ENCODE peak calls at places on chromosomes 16 and 17, in four cellular contexts. U is heart left ventricle, X is uterus, H is tibial nerve. C is an unnamed sample.

GRCh38 chr17:82687375-82687861 is 11.1 kb downstream of the RAB40B start:
- DNase-seq in U (no peak), H (no peak), X (no peak), C (no peak)

GRCh38 chr17:38352245-38353083 is 820 bp downstream of the SOCS7 start:
- DNase-seq in U (peak), H (no peak), X (peak), C (no peak)

GRCh38 chr16:51538707-51539604 is 387.9 kb upstream of the SALL1 start:
- DNase-seq in U (no peak), H (no peak), X (no peak), C (peak)

GRCh38 chr16:10849736-10850477 is 27.1 kb upstream of the CIITA start:
- DNase-seq in X (no peak), U (no peak), H (no peak), C (no peak)

GRCh38 chr16:54318941-54319340 is 32.4 kb upstream of the IRX3 start:
- DNase-seq in X (no peak), H (no peak), U (no peak), C (no peak)

GRCh38 chr16:58292886-58293285 is 1.9 kb downstream of the PRSS54 start:
- DNase-seq in X (no peak), H (no peak), U (no peak), C (no peak)

GRCh38 chr17:38562903-38563302 is 42.8 kb downstream of the SRCIN1 start:
- DNase-seq in H (no peak), X (no peak), U (no peak), C (no peak)

GRCh38 chr16:50591800-50592771 is 43.9 kb downstream of the NKD1 start:
- DNase-seq in U (peak), H (no peak), X (no peak), C (no peak)

GRCh38 chr16:86809458-86809955 is 231.2 kb downstream of the FOXL1 start:
- DNase-seq in H (no peak), U (no peak), X (no peak), C (peak)

GRCh38 chr16:51577621-51578303 is 426.7 kb upstream of the SALL1 start:
- DNase-seq in H (no peak), U (no peak), X (no peak), C (no peak)

GRCh38 chr17:1399366-1399678 is 700 bp downstream of the YWHAE start:
- DNase-seq in X (no peak), U (no peak), H (peak), C (no peak)

GRCh38 chr16:47492428-47493357 is 31.6 kb downstream of the PHKB start:
- DNase-seq in H (peak), X (peak), U (peak), C (no peak)

GRCh38 chr17:80888276-80889160 is 103.1 kb upstream of the CHMP6 start:
- DNase-seq in H (no peak), U (no peak), X (no peak), C (no peak)

GRCh38 chr16:21953541-21953902 is 361 bp downstream of the UQCRC2 start:
- DNase-seq in X (no peak), H (no peak), U (no peak), C (no peak)

GRCh38 chr16:53069772-53070171 is 15.0 kb downstream of the CHD9 start:
- DNase-seq in H (no peak), X (no peak), U (no peak), C (no peak)

GRCh38 chr16:84839956-84840355 is 20.2 kb downstream of the CRISPLD2 start:
- DNase-seq in H (no peak), X (no peak), U (no peak), C (no peak)

GRCh38 chr17:60249517-60249826 is 99.7 kb downstream of the CA4 start:
- DNase-seq in H (no peak), U (no peak), X (no peak), C (no peak)

DNA sequence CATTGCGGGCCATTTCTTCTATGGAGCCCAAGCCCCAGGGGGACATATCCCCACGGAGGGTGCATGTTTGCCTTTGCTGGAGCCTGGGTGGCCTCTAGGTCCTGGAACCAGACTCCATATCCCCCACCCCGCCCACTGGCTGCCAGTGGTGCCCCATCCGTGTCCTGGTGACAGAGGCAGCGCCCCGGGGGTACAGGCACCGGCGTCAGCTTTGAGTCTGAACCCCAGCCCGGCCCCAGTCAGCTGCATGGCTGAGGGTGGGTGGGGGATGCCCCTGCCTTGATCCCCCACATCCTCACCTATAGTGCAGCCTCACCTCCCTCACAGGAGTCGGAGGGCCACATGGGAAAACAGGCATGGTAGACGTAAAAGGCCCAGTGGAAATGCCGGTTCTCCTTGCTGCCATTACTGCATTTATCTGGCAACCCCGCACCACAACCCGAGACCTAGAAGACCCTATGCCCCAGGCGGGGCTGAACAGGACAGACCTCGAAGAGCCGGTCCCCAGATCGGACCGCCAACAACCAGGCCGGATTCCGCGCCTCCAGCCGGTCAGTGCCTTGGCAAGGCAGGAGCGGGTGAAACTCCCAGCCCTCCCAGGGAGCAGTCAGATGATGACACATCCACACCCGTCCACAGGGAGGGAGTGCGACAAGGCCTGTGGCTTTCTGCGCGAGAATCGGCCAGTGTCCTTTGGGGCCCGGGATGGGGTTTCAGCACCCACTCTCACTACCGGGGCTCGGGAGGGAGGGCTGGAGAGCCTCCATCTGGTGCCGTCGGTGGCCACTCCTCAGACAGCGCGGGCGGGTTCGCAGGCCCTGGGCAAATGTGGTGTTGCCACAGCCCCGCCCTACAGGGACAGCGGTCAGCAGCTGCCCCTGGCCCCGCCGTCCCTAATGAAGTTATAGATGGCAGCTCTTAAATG is 11.9 kb upstream of the SSTR5 start:
- DNase-seq in U (no peak), H (no peak), X (no peak), C (no peak)
- TF ChIP-seq CTCF in U (no peak), H (no peak), X (no peak), C (no peak)

GRCh38 chr16:15641753-15642556 is 999 bp downstream of the MARF1 start:
- DNase-seq in H (no peak), X (no peak), U (no peak), C (no peak)

GRCh38 chr16:15636392-15636873 is 6.5 kb downstream of the MARF1 start:
- DNase-seq in U (no peak), X (no peak), H (no peak), C (no peak)

GRCh38 chr16:15635926-15636325 is 7.0 kb downstream of the MARF1 start:
- DNase-seq in X (no peak), U (no peak), H (no peak), C (no peak)

GRCh38 chr16:15640966-15641365 is 2.0 kb downstream of the MARF1 start:
- DNase-seq in U (no peak), H (no peak), X (no peak), C (no peak)

DNA sequence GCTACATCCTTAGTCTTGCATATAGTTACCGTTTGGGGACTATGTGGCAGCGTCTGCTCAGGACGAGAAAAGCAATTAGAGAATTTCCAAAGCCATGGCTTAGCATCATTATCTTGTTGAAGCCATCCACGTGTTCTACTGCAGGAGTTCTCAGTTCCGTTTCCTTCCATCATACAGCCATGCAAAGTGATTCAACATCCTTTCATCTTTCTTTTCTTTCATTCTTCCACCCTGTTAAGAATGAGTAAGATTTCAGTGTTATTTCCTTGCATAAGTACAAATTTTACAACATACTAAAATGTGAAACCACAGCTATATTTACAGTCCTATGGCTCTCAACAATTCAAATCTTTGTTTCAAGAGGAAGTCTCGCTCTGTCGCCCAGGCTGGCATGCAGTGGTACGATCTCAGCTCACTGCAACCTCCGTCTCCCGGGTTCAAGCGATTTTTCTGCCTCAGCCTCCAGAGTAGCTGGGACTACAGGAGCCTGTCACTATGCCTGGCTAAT is 3.8 kb downstream of the MARF1 start:
- DNase-seq in U (no peak), H (no peak), X (no peak), C (no peak)
- H3K4me3 ChIP-seq in U (no peak), H (no peak), X (no peak), C (no peak)

GRCh38 chr16:30609928-30610839 is at the start of gene ZNF689:
- DNase-seq in X (peak), U (peak), H (peak), C (peak)
- TF ChIP-seq CTCF in X (no peak), U (no peak), H (no peak), C (no peak)

GRCh38 chr17:57599271-57600045 is 145.6 kb downstream of the CCDC182 start:
- DNase-seq in U (no peak), H (no peak), X (no peak), C (no peak)
- H3K4me3 ChIP-seq in U (no peak), H (no peak), X (no peak), C (no peak)

DNA sequence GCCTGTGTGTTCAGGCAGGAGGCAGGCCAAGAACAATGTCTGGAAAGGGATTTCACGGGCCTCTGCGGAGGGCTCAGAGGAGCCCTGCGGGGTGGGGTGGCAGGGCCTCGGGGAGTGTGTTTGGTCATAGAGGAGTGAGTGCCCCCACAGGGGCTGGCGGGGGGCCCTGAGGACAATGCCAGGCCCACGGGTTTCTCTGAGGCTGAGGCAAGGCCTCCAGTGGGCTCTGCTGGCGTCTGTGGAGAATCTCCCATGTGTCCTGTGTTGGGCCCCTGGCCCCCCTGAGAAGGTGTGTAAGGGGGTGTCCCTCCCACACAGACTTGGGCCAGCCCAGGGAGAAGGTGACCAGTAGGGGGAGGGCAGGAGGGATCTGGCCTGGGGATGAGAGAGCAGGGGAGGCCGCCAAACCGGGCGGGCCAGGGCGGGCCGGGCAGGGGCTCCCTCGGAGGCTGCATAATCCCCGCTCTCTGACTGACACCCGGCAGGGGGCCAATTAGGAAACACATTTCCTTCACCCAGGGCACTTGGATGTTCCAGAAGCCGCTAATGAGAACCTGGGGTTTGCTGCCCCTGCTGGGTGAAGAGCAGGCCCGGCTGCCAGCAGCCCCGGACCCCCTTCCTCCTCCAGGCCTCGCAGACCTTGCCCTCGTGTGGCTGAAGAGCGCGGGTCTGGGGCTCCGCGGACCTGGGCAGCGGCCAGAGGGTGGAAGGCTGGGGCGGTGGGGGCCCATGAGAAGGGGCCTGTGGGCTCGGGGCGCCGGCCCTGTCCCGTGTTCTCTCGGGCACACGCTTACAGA is 204.2 kb downstream of the NTN1 start:
- DNase-seq in X (no peak), H (no peak), U (no peak), C (no peak)
- TF ChIP-seq CTCF in X (no peak), H (no peak), U (no peak), C (peak)

DNA sequence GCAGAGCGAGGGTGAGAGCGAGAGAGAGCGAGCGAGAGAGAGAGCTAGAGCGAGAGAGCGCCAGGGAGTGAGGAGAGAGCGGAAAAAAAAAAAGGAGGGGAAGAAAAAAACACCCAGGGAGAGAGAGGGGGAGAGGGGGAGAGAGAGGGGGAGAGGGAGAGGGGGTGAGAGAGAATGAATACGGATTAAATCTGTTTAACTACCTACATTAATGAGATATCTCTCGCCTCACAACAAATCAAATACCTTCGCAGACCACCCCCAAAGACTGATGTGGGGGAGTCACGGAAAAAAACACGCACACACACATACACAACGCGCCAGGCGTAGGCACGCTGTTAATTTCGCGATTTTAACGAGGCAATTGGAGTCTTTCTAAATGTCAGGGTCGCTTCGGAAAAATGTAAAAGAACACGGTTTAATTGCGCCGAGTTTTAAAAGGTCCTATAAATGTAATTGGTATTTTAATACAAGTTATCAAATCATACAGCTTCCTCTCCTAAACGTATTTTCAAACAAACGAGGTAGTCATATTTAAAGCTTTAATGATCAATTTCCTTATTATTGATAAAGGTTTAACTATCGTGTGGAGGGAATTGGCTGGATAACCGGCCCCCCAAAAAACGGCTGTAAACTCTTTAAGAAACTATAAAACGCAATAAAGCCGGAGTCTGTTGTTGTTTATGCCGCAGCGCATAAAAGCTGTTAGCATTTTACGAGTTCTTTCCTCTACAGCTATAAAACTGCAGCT is at the start of gene HOXB8:
- DNase-seq in H (no peak), U (no peak), X (no peak), C (no peak)
- H3K4me3 ChIP-seq in H (peak), U (no peak), X (no peak), C (no peak)

DNA sequence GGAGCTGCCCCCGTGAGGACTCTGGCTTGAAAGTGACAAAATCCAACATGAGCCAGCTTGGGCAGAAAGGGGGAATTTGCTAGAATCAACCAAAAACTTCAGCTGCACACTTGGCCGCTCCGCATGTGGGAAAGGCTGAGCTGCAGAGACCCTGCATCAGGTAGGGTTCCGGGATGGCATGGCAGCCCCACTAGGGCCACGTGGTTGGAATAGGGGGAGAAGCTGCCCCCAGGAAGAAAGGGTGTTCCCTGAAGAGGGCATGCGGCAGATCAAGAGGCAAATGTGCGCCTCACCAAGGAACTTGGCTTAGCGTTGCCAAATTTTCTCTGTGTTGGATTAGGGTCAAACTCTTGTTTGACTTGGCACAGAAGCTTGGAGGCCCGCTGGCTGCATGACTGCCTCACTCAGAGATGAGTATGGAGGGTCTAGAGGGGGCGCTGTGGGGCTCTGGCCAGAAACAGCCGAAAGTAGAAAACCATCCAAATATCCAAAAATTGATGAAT is 29.2 kb upstream of the WFIKKN2 start:
- DNase-seq in X (no peak), U (no peak), H (no peak), C (no peak)
- TF ChIP-seq CTCF in X (no peak), U (no peak), H (no peak), C (peak)

DNA sequence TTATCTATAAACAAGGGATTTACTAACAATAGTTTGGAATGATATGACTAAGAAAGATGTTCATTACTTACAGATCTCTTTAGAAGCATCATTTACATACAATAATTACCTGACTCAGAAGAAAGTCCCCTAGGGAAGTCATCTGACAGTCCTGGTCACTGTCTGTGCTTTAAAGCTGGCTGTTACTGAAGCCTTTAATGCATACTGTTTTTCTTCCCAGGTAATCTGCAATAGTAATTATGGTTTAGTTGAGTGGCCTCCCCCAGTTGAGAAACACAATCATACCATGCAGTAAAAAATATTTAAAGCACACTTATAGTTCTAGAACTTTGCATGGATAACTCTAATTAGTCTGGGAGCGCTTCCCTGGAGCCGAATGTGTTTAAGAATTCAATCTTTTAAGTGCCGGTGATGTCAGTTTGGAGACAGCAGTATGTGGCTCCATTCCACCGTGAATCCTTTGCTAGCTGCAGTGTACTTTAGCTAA is 121.1 kb downstream of the PRKCA start:
- DNase-seq in H (no peak), U (no peak), X (no peak), C (no peak)
- H3K4me3 ChIP-seq in H (no peak), U (no peak), X (no peak), C (no peak)

GRCh38 chr16:19110537-19111391 is 3.0 kb upstream of the ITPRIPL2 start:
- DNase-seq in X (no peak), H (no peak), U (no peak), C (no peak)

GRCh38 chr16:19115148-19116021 is 1.6 kb downstream of the ITPRIPL2 start:
- DNase-seq in X (no peak), U (no peak), H (no peak), C (no peak)

GRCh38 chr16:19116711-19117449 is 3.1 kb downstream of the ITPRIPL2 start:
- DNase-seq in H (no peak), U (no peak), X (no peak), C (no peak)

GRCh38 chr16:19113577-19114358 is at the start of gene ITPRIPL2:
- DNase-seq in X (peak), U (peak), H (peak), C (no peak)

DNA sequence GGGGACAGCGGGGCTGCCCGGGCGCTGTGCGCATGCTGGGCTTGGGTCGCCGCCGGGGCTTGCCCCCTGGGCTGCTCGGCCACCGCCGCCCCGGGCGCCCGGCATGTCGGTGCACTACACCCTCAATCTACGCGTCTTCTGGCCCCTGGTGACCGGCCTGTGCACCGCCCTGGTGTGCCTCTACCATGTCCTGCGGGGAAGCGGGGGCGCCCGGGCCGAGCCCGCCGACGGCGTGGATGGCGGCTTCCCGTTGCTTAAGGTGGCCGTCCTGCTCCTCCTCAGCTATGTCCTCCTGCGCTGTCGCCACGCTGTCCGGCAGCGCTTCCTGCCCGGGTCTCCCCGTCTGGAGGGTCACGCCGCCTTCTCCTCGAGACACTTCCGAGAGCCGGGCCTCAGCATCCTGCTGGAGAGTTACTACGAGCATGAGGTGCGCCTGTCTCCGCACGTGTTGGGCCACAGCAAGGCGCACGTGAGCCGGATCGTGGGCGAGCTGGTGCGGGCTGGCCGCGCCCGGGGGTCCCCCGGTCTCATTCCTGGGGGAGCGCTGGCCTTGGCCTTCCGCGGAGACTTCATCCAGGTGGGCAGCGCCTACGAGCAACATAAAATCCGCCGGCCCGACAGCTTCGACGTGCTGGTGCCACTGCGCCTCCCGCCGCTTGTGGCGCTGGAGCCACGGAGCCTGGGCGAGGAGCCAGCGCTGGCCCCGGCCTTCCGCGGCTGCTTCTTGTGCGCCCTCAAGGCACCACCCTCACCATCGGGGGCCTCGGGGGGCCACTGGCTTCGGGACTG is 789 bp downstream of the ITPRIPL2 start:
- DNase-seq in U (peak), H (peak), X (peak), C (no peak)
- TF ChIP-seq CTCF in U (no peak), H (no peak), X (no peak), C (no peak)

C was measured in retinal pigment epithelial cell.